ENCODE peak calls at places on chromosomes 5 and 9, in nine cellular contexts. One of them, this sample, is unnamed. For H3K27me3, the result is how much of the 10 kb centered on the place peaks cover.

GRCh38 chr9:129748249-129748648 is 4.6 kb downstream of the PTGES start:
- DNase-seq in uterus: no peak
- DNase-seq in IMR-90: peak
- DNase-seq in Peyer's patch: no peak
- DNase-seq in K562: no peak
- DNase-seq in adrenal gland: no peak
- DNase-seq in tibial nerve: no peak
- DNase-seq in HCT116: no peak
- DNase-seq in ovary: no peak
- DNase-seq in this sample: no peak

GRCh38 chr5:91598216-91598615 is 215.1 kb upstream of the ARRDC3 start:
- DNase-seq in uterus: no peak
- DNase-seq in IMR-90: no peak
- DNase-seq in Peyer's patch: no peak
- DNase-seq in K562: no peak
- DNase-seq in adrenal gland: no peak
- DNase-seq in tibial nerve: no peak
- DNase-seq in HCT116: no peak
- DNase-seq in ovary: no peak
- DNase-seq in this sample: no peak

GRCh38 chr5:90519081-90519480 is 10.3 kb downstream of the LYSMD3 start:
- DNase-seq in uterus: no peak
- DNase-seq in IMR-90: no peak
- DNase-seq in Peyer's patch: no peak
- DNase-seq in K562: no peak
- DNase-seq in adrenal gland: no peak
- DNase-seq in tibial nerve: no peak
- DNase-seq in HCT116: no peak
- DNase-seq in ovary: no peak
- DNase-seq in this sample: no peak

GRCh38 chr9:129624168-129624759 is 1.7 kb upstream of the NTMT1 start:
- DNase-seq in uterus: no peak
- DNase-seq in IMR-90: peak
- DNase-seq in Peyer's patch: peak
- DNase-seq in K562: peak
- DNase-seq in adrenal gland: no peak
- DNase-seq in tibial nerve: peak
- DNase-seq in HCT116: peak
- DNase-seq in ovary: peak
- DNase-seq in this sample: no peak

GRCh38 chr5:75052461-75053285 is at the start of gene GCNT4:
- DNase-seq in uterus: peak
- DNase-seq in IMR-90: peak
- DNase-seq in Peyer's patch: peak
- DNase-seq in K562: no peak
- DNase-seq in adrenal gland: peak
- DNase-seq in tibial nerve: no peak
- DNase-seq in HCT116: no peak
- DNase-seq in ovary: no peak
- DNase-seq in this sample: peak

GRCh38 chr9:88578486-88579362 is 43.7 kb downstream of the NXNL2 start:
- DNase-seq in uterus: peak
- DNase-seq in IMR-90: peak
- DNase-seq in Peyer's patch: peak
- DNase-seq in K562: peak
- DNase-seq in adrenal gland: peak
- DNase-seq in tibial nerve: peak
- DNase-seq in HCT116: peak
- DNase-seq in ovary: peak
- DNase-seq in this sample: peak

GRCh38 chr5:127967323-127967982 is 116.1 kb upstream of the SLC12A2 start:
- DNase-seq in uterus: no peak
- DNase-seq in IMR-90: no peak
- DNase-seq in Peyer's patch: no peak
- DNase-seq in K562: no peak
- DNase-seq in adrenal gland: no peak
- DNase-seq in tibial nerve: no peak
- DNase-seq in HCT116: no peak
- DNase-seq in ovary: no peak
- DNase-seq in this sample: no peak

GRCh38 chr9:17116400-17116837 is 18.4 kb upstream of the CNTLN start:
- DNase-seq in uterus: no peak
- DNase-seq in IMR-90: peak
- DNase-seq in Peyer's patch: no peak
- DNase-seq in K562: no peak
- DNase-seq in adrenal gland: no peak
- DNase-seq in tibial nerve: no peak
- DNase-seq in HCT116: peak
- DNase-seq in ovary: no peak
- DNase-seq in this sample: no peak

GRCh38 chr5:143524338-143524929 is 120.9 kb upstream of the NR3C1 start:
- DNase-seq in uterus: no peak
- DNase-seq in IMR-90: peak
- DNase-seq in Peyer's patch: no peak
- DNase-seq in K562: no peak
- DNase-seq in adrenal gland: no peak
- DNase-seq in tibial nerve: no peak
- DNase-seq in HCT116: no peak
- DNase-seq in ovary: no peak
- DNase-seq in this sample: no peak

GRCh38 chr9:134844821-134845220 is 35.8 kb upstream of the FCN2 start:
- DNase-seq in uterus: no peak
- DNase-seq in IMR-90: no peak
- DNase-seq in Peyer's patch: no peak
- DNase-seq in K562: no peak
- DNase-seq in adrenal gland: no peak
- DNase-seq in tibial nerve: no peak
- DNase-seq in HCT116: no peak
- DNase-seq in ovary: no peak
- DNase-seq in this sample: no peak

DNA sequence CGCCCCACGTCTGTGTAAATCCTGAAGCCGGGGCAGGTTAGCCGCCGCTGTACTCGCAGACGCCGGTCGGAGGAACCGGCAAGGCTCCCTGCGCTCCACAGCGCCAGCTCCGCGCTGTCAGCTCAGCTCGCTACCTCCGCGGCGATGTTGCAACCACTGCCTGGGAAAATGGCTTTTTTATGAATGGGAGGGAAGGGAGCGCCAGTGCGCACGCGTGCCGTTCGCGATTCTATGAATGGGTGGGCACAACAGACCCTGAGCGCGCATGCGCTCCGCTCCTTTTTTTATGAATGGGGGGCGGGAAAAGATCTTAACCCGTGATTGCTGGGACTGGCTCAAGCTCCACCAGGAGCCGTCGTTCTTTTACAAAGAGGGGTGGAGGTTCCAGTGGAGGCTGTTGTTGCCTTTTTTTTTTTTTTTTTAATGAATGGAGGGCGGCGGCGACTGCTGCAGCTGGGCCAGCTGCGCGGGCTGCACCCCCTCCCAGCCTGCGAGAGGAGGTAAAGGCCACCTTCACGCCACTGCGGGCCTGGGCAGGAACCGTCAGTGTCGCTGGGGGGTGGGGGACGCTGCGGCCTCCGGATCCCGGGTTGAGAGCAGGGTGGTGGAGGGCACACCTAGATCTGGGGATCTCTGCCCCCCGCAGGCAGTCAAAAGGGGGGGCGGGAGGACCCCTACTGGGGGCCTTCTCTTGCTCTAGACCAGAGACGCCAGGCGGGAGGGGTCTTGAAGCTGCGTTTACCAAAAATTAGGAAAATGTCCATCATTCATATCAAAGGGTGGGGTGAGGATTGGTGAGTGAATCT is at the start of gene SPRY4:
- DNase-seq in uterus: peak
- DNase-seq in IMR-90: peak
- DNase-seq in Peyer's patch: peak
- DNase-seq in K562: peak
- DNase-seq in adrenal gland: peak
- DNase-seq in tibial nerve: peak
- DNase-seq in HCT116: peak
- DNase-seq in ovary: peak
- DNase-seq in this sample: peak
- H3K27ac ChIP-seq in uterus: peak
- H3K27ac ChIP-seq in IMR-90: peak
- H3K27ac ChIP-seq in Peyer's patch: peak
- H3K27ac ChIP-seq in K562: peak
- H3K27ac ChIP-seq in adrenal gland: peak
- H3K27ac ChIP-seq in tibial nerve: peak
- H3K27ac ChIP-seq in HCT116: peak
- H3K27ac ChIP-seq in ovary: no peak
- H3K27ac ChIP-seq in this sample: peak

GRCh38 chr5:145715412-145715811 is 119.7 kb downstream of the PRELID2 start:
- DNase-seq in uterus: no peak
- DNase-seq in IMR-90: no peak
- DNase-seq in Peyer's patch: no peak
- DNase-seq in K562: no peak
- DNase-seq in adrenal gland: no peak
- DNase-seq in tibial nerve: no peak
- DNase-seq in HCT116: no peak
- DNase-seq in ovary: no peak
- DNase-seq in this sample: no peak

DNA sequence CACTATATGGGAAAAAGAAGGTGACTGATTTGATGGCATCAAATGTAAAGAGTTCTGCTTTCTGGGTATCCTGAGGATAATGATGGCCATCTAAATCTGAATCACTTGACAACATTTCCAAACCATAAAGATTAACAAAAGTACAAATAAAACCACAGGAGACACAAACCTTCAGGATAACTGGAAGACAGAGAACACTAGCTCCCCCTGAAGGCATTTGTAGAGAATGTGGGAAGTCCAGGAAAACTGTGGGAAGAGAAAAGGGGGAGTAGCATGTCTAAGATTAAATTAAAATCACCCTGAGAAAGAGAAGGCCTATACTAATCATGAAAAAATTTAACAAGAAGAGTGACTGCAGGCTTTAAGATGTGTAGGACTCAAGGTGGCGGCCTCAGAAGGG is 116.2 kb downstream of the PRELID2 start:
- DNase-seq in uterus: no peak
- DNase-seq in IMR-90: peak
- DNase-seq in Peyer's patch: no peak
- DNase-seq in K562: no peak
- DNase-seq in adrenal gland: no peak
- DNase-seq in tibial nerve: no peak
- DNase-seq in HCT116: peak
- DNase-seq in ovary: no peak
- DNase-seq in this sample: no peak
- H3K27me3 ChIP-seq in uterus: under half
- H3K27me3 ChIP-seq in IMR-90: under half
- H3K27me3 ChIP-seq in Peyer's patch: under half
- H3K27me3 ChIP-seq in K562: under half
- H3K27me3 ChIP-seq in adrenal gland: under half
- H3K27me3 ChIP-seq in tibial nerve: under half
- H3K27me3 ChIP-seq in HCT116: under half
- H3K27me3 ChIP-seq in ovary: under half
- H3K27me3 ChIP-seq in this sample: under half

GRCh38 chr9:109475526-109475925 is 22.6 kb downstream of the PTPN3 start:
- DNase-seq in uterus: no peak
- DNase-seq in IMR-90: no peak
- DNase-seq in Peyer's patch: no peak
- DNase-seq in K562: no peak
- DNase-seq in adrenal gland: no peak
- DNase-seq in tibial nerve: no peak
- DNase-seq in HCT116: no peak
- DNase-seq in ovary: no peak
- DNase-seq in this sample: peak
- TF ChIP-seq POLR2A in uterus: no peak
- TF ChIP-seq POLR2A in IMR-90: no peak
- TF ChIP-seq POLR2A in Peyer's patch: no peak
- TF ChIP-seq POLR2A in K562: no peak
- TF ChIP-seq POLR2A in adrenal gland: no peak
- TF ChIP-seq POLR2A in tibial nerve: no peak
- TF ChIP-seq POLR2A in HCT116: no peak
- TF ChIP-seq POLR2A in ovary: no peak
- TF ChIP-seq POLR2A in this sample: no peak

GRCh38 chr5:960551-960950 is 48.1 kb upstream of the NKD2 start:
- DNase-seq in uterus: no peak
- DNase-seq in IMR-90: no peak
- DNase-seq in Peyer's patch: peak
- DNase-seq in K562: no peak
- DNase-seq in adrenal gland: no peak
- DNase-seq in tibial nerve: no peak
- DNase-seq in HCT116: no peak
- DNase-seq in ovary: no peak
- DNase-seq in this sample: no peak

GRCh38 chr5:959581-960531 is 48.7 kb upstream of the NKD2 start:
- DNase-seq in uterus: no peak
- DNase-seq in IMR-90: no peak
- DNase-seq in Peyer's patch: peak
- DNase-seq in K562: no peak
- DNase-seq in adrenal gland: no peak
- DNase-seq in tibial nerve: no peak
- DNase-seq in HCT116: no peak
- DNase-seq in ovary: no peak
- DNase-seq in this sample: no peak

GRCh38 chr5:957730-958485 is 50.7 kb upstream of the NKD2 start:
- DNase-seq in uterus: no peak
- DNase-seq in IMR-90: peak
- DNase-seq in Peyer's patch: peak
- DNase-seq in K562: no peak
- DNase-seq in adrenal gland: no peak
- DNase-seq in tibial nerve: no peak
- DNase-seq in HCT116: no peak
- DNase-seq in ovary: no peak
- DNase-seq in this sample: no peak

GRCh38 chr5:956941-957729 is 51.5 kb upstream of the NKD2 start:
- DNase-seq in uterus: no peak
- DNase-seq in IMR-90: peak
- DNase-seq in Peyer's patch: peak
- DNase-seq in K562: no peak
- DNase-seq in adrenal gland: no peak
- DNase-seq in tibial nerve: no peak
- DNase-seq in HCT116: no peak
- DNase-seq in ovary: no peak
- DNase-seq in this sample: no peak

DNA sequence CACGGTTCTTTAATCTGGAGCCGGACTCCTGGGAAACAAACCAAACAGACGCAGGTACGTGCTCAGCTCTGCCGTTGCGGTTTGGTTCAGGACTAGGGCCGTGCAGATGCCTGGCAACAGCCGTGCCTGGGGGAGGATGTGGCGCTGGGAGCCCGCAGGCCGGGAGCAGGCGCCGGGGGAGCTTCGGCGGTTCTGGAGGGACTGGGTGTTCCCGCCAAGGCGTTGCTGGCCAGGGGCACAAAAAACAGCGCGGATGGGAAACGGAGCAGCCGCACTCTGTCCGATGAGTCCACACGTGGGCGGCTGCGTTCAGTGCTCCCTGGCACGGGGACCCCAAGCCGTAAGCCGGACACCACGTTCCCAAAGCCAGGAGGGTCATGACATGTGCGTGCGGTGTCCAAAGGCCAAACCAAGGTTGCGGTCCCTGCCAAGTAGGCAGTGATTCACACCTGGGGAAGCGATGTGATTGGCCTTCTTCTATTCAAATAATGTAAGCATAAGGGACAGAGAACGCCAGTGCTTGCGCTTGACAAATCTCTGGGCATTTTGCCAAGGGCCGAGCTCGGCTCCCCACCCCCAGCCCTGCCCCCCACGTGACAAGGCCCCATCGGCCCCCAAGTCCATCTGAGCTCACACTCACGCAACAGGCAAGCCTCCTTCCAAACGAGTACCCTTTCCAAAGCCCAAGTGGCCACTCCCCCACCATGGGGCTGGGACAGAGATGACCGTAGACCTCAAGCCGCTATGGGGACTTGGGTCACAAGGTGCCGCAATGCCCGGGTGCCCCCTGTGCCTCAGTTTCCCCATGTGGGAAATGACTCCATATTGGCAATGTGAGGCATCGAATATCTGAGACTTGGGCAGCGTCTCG is 49.7 kb upstream of the NKD2 start:
- DNase-seq in uterus: peak
- DNase-seq in IMR-90: peak
- DNase-seq in Peyer's patch: peak
- DNase-seq in K562: no peak
- DNase-seq in adrenal gland: no peak
- DNase-seq in tibial nerve: no peak
- DNase-seq in HCT116: peak
- DNase-seq in ovary: peak
- DNase-seq in this sample: peak
- H3K27ac ChIP-seq in uterus: no peak
- H3K27ac ChIP-seq in IMR-90: peak
- H3K27ac ChIP-seq in Peyer's patch: peak
- H3K27ac ChIP-seq in K562: no peak
- H3K27ac ChIP-seq in adrenal gland: no peak
- H3K27ac ChIP-seq in tibial nerve: no peak
- H3K27ac ChIP-seq in HCT116: no peak
- H3K27ac ChIP-seq in ovary: no peak
- H3K27ac ChIP-seq in this sample: no peak